ENCODE peak calls at places on chromosomes 11 and 22, in ten cellular contexts. One of them, this sample, is unnamed.

GRCh38 chr11:17986007-17986710 is 26.7 kb downstream of the SERGEF start:
- DNase-seq in activated CD4-positive, alpha-beta T cell treated with anti-CD3 and anti-CD28 coated beads, Interleukin-2, amount 10 ng/mL, durations not matched to agents 7 days and 5 days: no peak
- DNase-seq in HTR-8/SVneo: no peak
- DNase-seq in AG04450: peak; percentile 63
- DNase-seq in stimulated activated CD8-positive, alpha-beta memory T cell treated with anti-CD3 and anti-CD28 coated beads, Interleukin-15, amount 100 ng/mL, for 1 hour: no peak
- DNase-seq in NCI-H1417: no peak
- DNase-seq in amniotic stem cell: no peak
- DNase-seq in fibroblast of the aortic adventitia: peak; percentile 82
- DNase-seq in heart right ventricle: peak; percentile 25
- DNase-seq in type B pancreatic cell: no peak
- DNase-seq in this sample: no peak

GRCh38 chr22:43971112-43971511 is 15.9 kb downstream of the SAMM50 start:
- DNase-seq in NCI-H1417: no peak
- DNase-seq in amniotic stem cell: no peak
- DNase-seq in activated CD4-positive, alpha-beta T cell treated with anti-CD3 and anti-CD28 coated beads, Interleukin-2, amount 10 ng/mL, durations not matched to agents 7 days and 5 days: no peak
- DNase-seq in stimulated activated CD8-positive, alpha-beta memory T cell treated with anti-CD3 and anti-CD28 coated beads, Interleukin-15, amount 100 ng/mL, for 1 hour: no peak
- DNase-seq in AG04450: no peak
- DNase-seq in type B pancreatic cell: no peak
- DNase-seq in fibroblast of the aortic adventitia: no peak
- DNase-seq in HTR-8/SVneo: no peak
- DNase-seq in heart right ventricle: no peak
- DNase-seq in this sample: no peak

GRCh38 chr11:121767433-121767832 is 314.7 kb upstream of the SORL1-AS1 start:
- DNase-seq in stimulated activated CD8-positive, alpha-beta memory T cell treated with anti-CD3 and anti-CD28 coated beads, Interleukin-15, amount 100 ng/mL, for 1 hour: no peak
- DNase-seq in amniotic stem cell: no peak
- DNase-seq in fibroblast of the aortic adventitia: peak; percentile 10
- DNase-seq in activated CD4-positive, alpha-beta T cell treated with anti-CD3 and anti-CD28 coated beads, Interleukin-2, amount 10 ng/mL, durations not matched to agents 7 days and 5 days: no peak
- DNase-seq in heart right ventricle: no peak
- DNase-seq in HTR-8/SVneo: no peak
- DNase-seq in AG04450: no peak
- DNase-seq in NCI-H1417: no peak
- DNase-seq in type B pancreatic cell: no peak
- DNase-seq in this sample: no peak

GRCh38 chr11:16001899-16002426 is 354.4 kb downstream of the SOX6 start:
- DNase-seq in activated CD4-positive, alpha-beta T cell treated with anti-CD3 and anti-CD28 coated beads, Interleukin-2, amount 10 ng/mL, durations not matched to agents 7 days and 5 days: peak; percentile 6
- DNase-seq in HTR-8/SVneo: no peak
- DNase-seq in heart right ventricle: no peak
- DNase-seq in NCI-H1417: peak; percentile 96
- DNase-seq in amniotic stem cell: no peak
- DNase-seq in AG04450: peak; percentile 85
- DNase-seq in stimulated activated CD8-positive, alpha-beta memory T cell treated with anti-CD3 and anti-CD28 coated beads, Interleukin-15, amount 100 ng/mL, for 1 hour: no peak
- DNase-seq in fibroblast of the aortic adventitia: peak; percentile 92
- DNase-seq in type B pancreatic cell: no peak
- DNase-seq in this sample: peak; percentile 48

GRCh38 chr11:68439355-68440065 is 21.0 kb upstream of the PPP6R3 start:
- DNase-seq in activated CD4-positive, alpha-beta T cell treated with anti-CD3 and anti-CD28 coated beads, Interleukin-2, amount 10 ng/mL, durations not matched to agents 7 days and 5 days: no peak
- DNase-seq in AG04450: no peak
- DNase-seq in type B pancreatic cell: no peak
- DNase-seq in fibroblast of the aortic adventitia: no peak
- DNase-seq in HTR-8/SVneo: no peak
- DNase-seq in NCI-H1417: no peak
- DNase-seq in amniotic stem cell: no peak
- DNase-seq in heart right ventricle: no peak
- DNase-seq in stimulated activated CD8-positive, alpha-beta memory T cell treated with anti-CD3 and anti-CD28 coated beads, Interleukin-15, amount 100 ng/mL, for 1 hour: no peak
- DNase-seq in this sample: no peak

GRCh38 chr11:34243620-34244493 is 114.0 kb downstream of the ABTB2 start:
- DNase-seq in NCI-H1417: no peak
- DNase-seq in type B pancreatic cell: no peak
- DNase-seq in HTR-8/SVneo: peak; percentile 66
- DNase-seq in activated CD4-positive, alpha-beta T cell treated with anti-CD3 and anti-CD28 coated beads, Interleukin-2, amount 10 ng/mL, durations not matched to agents 7 days and 5 days: peak; percentile 26
- DNase-seq in heart right ventricle: no peak
- DNase-seq in fibroblast of the aortic adventitia: peak; percentile 81
- DNase-seq in amniotic stem cell: peak; percentile 70
- DNase-seq in AG04450: no peak
- DNase-seq in stimulated activated CD8-positive, alpha-beta memory T cell treated with anti-CD3 and anti-CD28 coated beads, Interleukin-15, amount 100 ng/mL, for 1 hour: no peak
- DNase-seq in this sample: no peak

GRCh38 chr11:43532046-43532445 is 148.5 kb upstream of the HSD17B12 start:
- DNase-seq in AG04450: no peak
- DNase-seq in amniotic stem cell: no peak
- DNase-seq in HTR-8/SVneo: no peak
- DNase-seq in activated CD4-positive, alpha-beta T cell treated with anti-CD3 and anti-CD28 coated beads, Interleukin-2, amount 10 ng/mL, durations not matched to agents 7 days and 5 days: no peak
- DNase-seq in NCI-H1417: no peak
- DNase-seq in fibroblast of the aortic adventitia: no peak
- DNase-seq in type B pancreatic cell: no peak
- DNase-seq in stimulated activated CD8-positive, alpha-beta memory T cell treated with anti-CD3 and anti-CD28 coated beads, Interleukin-15, amount 100 ng/mL, for 1 hour: no peak
- DNase-seq in heart right ventricle: no peak
- DNase-seq in this sample: no peak

GRCh38 chr11:69403556-69404215 is 77.8 kb upstream of the LINC01488 start:
- DNase-seq in NCI-H1417: no peak
- DNase-seq in activated CD4-positive, alpha-beta T cell treated with anti-CD3 and anti-CD28 coated beads, Interleukin-2, amount 10 ng/mL, durations not matched to agents 7 days and 5 days: no peak
- DNase-seq in heart right ventricle: no peak
- DNase-seq in AG04450: peak; percentile 37
- DNase-seq in amniotic stem cell: no peak
- DNase-seq in fibroblast of the aortic adventitia: no peak
- DNase-seq in type B pancreatic cell: no peak
- DNase-seq in HTR-8/SVneo: no peak
- DNase-seq in stimulated activated CD8-positive, alpha-beta memory T cell treated with anti-CD3 and anti-CD28 coated beads, Interleukin-15, amount 100 ng/mL, for 1 hour: no peak
- DNase-seq in this sample: no peak

GRCh38 chr11:131099013-131099412 is 182.7 kb upstream of the SNX19 start:
- DNase-seq in AG04450: no peak
- DNase-seq in stimulated activated CD8-positive, alpha-beta memory T cell treated with anti-CD3 and anti-CD28 coated beads, Interleukin-15, amount 100 ng/mL, for 1 hour: no peak
- DNase-seq in HTR-8/SVneo: no peak
- DNase-seq in activated CD4-positive, alpha-beta T cell treated with anti-CD3 and anti-CD28 coated beads, Interleukin-2, amount 10 ng/mL, durations not matched to agents 7 days and 5 days: no peak
- DNase-seq in fibroblast of the aortic adventitia: no peak
- DNase-seq in amniotic stem cell: no peak
- DNase-seq in type B pancreatic cell: no peak
- DNase-seq in NCI-H1417: no peak
- DNase-seq in heart right ventricle: no peak
- DNase-seq in this sample: no peak

GRCh38 chr11:47220401-47220821 is 5.6 kb downstream of the DDB2 start:
- DNase-seq in stimulated activated CD8-positive, alpha-beta memory T cell treated with anti-CD3 and anti-CD28 coated beads, Interleukin-15, amount 100 ng/mL, for 1 hour: no peak
- DNase-seq in heart right ventricle: no peak
- DNase-seq in amniotic stem cell: no peak
- DNase-seq in HTR-8/SVneo: peak; percentile 40
- DNase-seq in type B pancreatic cell: no peak
- DNase-seq in AG04450: no peak
- DNase-seq in NCI-H1417: no peak
- DNase-seq in activated CD4-positive, alpha-beta T cell treated with anti-CD3 and anti-CD28 coated beads, Interleukin-2, amount 10 ng/mL, durations not matched to agents 7 days and 5 days: no peak
- DNase-seq in fibroblast of the aortic adventitia: peak; percentile 92
- DNase-seq in this sample: no peak

GRCh38 chr22:50035131-50035881 is 22.7 kb upstream of the IL17REL start:
- DNase-seq in heart right ventricle: no peak
- DNase-seq in type B pancreatic cell: no peak
- DNase-seq in activated CD4-positive, alpha-beta T cell treated with anti-CD3 and anti-CD28 coated beads, Interleukin-2, amount 10 ng/mL, durations not matched to agents 7 days and 5 days: no peak
- DNase-seq in AG04450: no peak
- DNase-seq in fibroblast of the aortic adventitia: no peak
- DNase-seq in NCI-H1417: no peak
- DNase-seq in HTR-8/SVneo: no peak
- DNase-seq in stimulated activated CD8-positive, alpha-beta memory T cell treated with anti-CD3 and anti-CD28 coated beads, Interleukin-15, amount 100 ng/mL, for 1 hour: no peak
- DNase-seq in amniotic stem cell: no peak
- DNase-seq in this sample: no peak

GRCh38 chr11:35163707-35164496 is 24.9 kb downstream of the CD44 start:
- DNase-seq in heart right ventricle: no peak
- DNase-seq in AG04450: no peak
- DNase-seq in activated CD4-positive, alpha-beta T cell treated with anti-CD3 and anti-CD28 coated beads, Interleukin-2, amount 10 ng/mL, durations not matched to agents 7 days and 5 days: peak; percentile 61
- DNase-seq in fibroblast of the aortic adventitia: no peak
- DNase-seq in stimulated activated CD8-positive, alpha-beta memory T cell treated with anti-CD3 and anti-CD28 coated beads, Interleukin-15, amount 100 ng/mL, for 1 hour: no peak
- DNase-seq in HTR-8/SVneo: no peak
- DNase-seq in NCI-H1417: no peak
- DNase-seq in amniotic stem cell: no peak
- DNase-seq in type B pancreatic cell: no peak
- DNase-seq in this sample: no peak

GRCh38 chr11:85167471-85167870 is 459.7 kb downstream of the DLG2 start:
- DNase-seq in AG04450: no peak
- DNase-seq in type B pancreatic cell: no peak
- DNase-seq in stimulated activated CD8-positive, alpha-beta memory T cell treated with anti-CD3 and anti-CD28 coated beads, Interleukin-15, amount 100 ng/mL, for 1 hour: no peak
- DNase-seq in NCI-H1417: no peak
- DNase-seq in heart right ventricle: no peak
- DNase-seq in fibroblast of the aortic adventitia: no peak
- DNase-seq in amniotic stem cell: no peak
- DNase-seq in HTR-8/SVneo: no peak
- DNase-seq in activated CD4-positive, alpha-beta T cell treated with anti-CD3 and anti-CD28 coated beads, Interleukin-2, amount 10 ng/mL, durations not matched to agents 7 days and 5 days: no peak
- DNase-seq in this sample: no peak

GRCh38 chr22:27971926-27972325 is 52.9 kb upstream of the PITPNB start:
- DNase-seq in type B pancreatic cell: no peak
- DNase-seq in HTR-8/SVneo: no peak
- DNase-seq in amniotic stem cell: no peak
- DNase-seq in NCI-H1417: no peak
- DNase-seq in activated CD4-positive, alpha-beta T cell treated with anti-CD3 and anti-CD28 coated beads, Interleukin-2, amount 10 ng/mL, durations not matched to agents 7 days and 5 days: no peak
- DNase-seq in fibroblast of the aortic adventitia: no peak
- DNase-seq in stimulated activated CD8-positive, alpha-beta memory T cell treated with anti-CD3 and anti-CD28 coated beads, Interleukin-15, amount 100 ng/mL, for 1 hour: no peak
- DNase-seq in AG04450: no peak
- DNase-seq in heart right ventricle: no peak
- DNase-seq in this sample: no peak

GRCh38 chr11:68436985-68437926 is 23.3 kb upstream of the PPP6R3 start:
- DNase-seq in heart right ventricle: peak; percentile 61
- DNase-seq in NCI-H1417: no peak
- DNase-seq in activated CD4-positive, alpha-beta T cell treated with anti-CD3 and anti-CD28 coated beads, Interleukin-2, amount 10 ng/mL, durations not matched to agents 7 days and 5 days: no peak
- DNase-seq in type B pancreatic cell: peak; percentile 65
- DNase-seq in HTR-8/SVneo: peak; percentile 52
- DNase-seq in stimulated activated CD8-positive, alpha-beta memory T cell treated with anti-CD3 and anti-CD28 coated beads, Interleukin-15, amount 100 ng/mL, for 1 hour: no peak
- DNase-seq in AG04450: no peak
- DNase-seq in fibroblast of the aortic adventitia: peak; percentile 60
- DNase-seq in amniotic stem cell: peak; percentile 25
- DNase-seq in this sample: no peak

This sample was measured in lower lobe of right lung.